ENCODE peak calls at places on chromosomes 3 and 15, in six cellular contexts. One of them, this sample, is unnamed.

GRCh38 chr3:36496734-36497133 is 116.4 kb downstream of the STAC start:
- DNase-seq in breast epithelium: no peak
- DNase-seq in NB4: no peak
- DNase-seq in transverse colon: no peak
- DNase-seq in GM12878: no peak
- DNase-seq in A549: no peak
- DNase-seq in this sample: no peak

GRCh38 chr3:14300721-14301377 is 101.6 kb upstream of the SLC6A6 start:
- DNase-seq in breast epithelium: no peak
- DNase-seq in A549: no peak
- DNase-seq in NB4: no peak
- DNase-seq in transverse colon: no peak
- DNase-seq in GM12878: no peak
- DNase-seq in this sample: no peak

GRCh38 chr3:126245811-126246727 is 65.7 kb upstream of the ALDH1L1 start:
- DNase-seq in GM12878: no peak
- DNase-seq in transverse colon: peak
- DNase-seq in breast epithelium: no peak
- DNase-seq in A549: peak
- DNase-seq in NB4: peak
- DNase-seq in this sample: no peak

GRCh38 chr15:68208641-68209240 is 3.6 kb upstream of the CALML4 start:
- DNase-seq in GM12878: no peak
- DNase-seq in breast epithelium: peak
- DNase-seq in A549: no peak
- DNase-seq in transverse colon: no peak
- DNase-seq in NB4: peak
- DNase-seq in this sample: peak

GRCh38 chr3:20574746-20575145 is 388.7 kb upstream of the SGO1 start:
- DNase-seq in transverse colon: no peak
- DNase-seq in breast epithelium: no peak
- DNase-seq in NB4: no peak
- DNase-seq in GM12878: no peak
- DNase-seq in A549: no peak
- DNase-seq in this sample: no peak

GRCh38 chr15:96052154-96052553 is 278.3 kb upstream of the NR2F2 start:
- DNase-seq in A549: no peak
- DNase-seq in breast epithelium: no peak
- DNase-seq in GM12878: no peak
- DNase-seq in transverse colon: no peak
- DNase-seq in NB4: no peak
- DNase-seq in this sample: no peak

GRCh38 chr15:31869640-31870335 is 160.5 kb upstream of the CHRNA7 start:
- DNase-seq in transverse colon: peak
- DNase-seq in A549: no peak
- DNase-seq in NB4: no peak
- DNase-seq in breast epithelium: no peak
- DNase-seq in GM12878: no peak
- DNase-seq in this sample: peak

GRCh38 chr3:111690242-111690641 is 95.1 kb upstream of the ZBED2 start:
- DNase-seq in GM12878: no peak
- DNase-seq in NB4: no peak
- DNase-seq in transverse colon: no peak
- DNase-seq in A549: no peak
- DNase-seq in breast epithelium: no peak
- DNase-seq in this sample: no peak

GRCh38 chr3:45199837-45200648 is 26.0 kb downstream of the TMEM158 start:
- DNase-seq in breast epithelium: no peak
- DNase-seq in NB4: no peak
- DNase-seq in GM12878: no peak
- DNase-seq in A549: peak
- DNase-seq in transverse colon: peak
- DNase-seq in this sample: no peak

GRCh38 chr3:15797600-15798303 is at the start of gene ANKRD28:
- DNase-seq in GM12878: no peak
- DNase-seq in breast epithelium: no peak
- DNase-seq in transverse colon: no peak
- DNase-seq in A549: peak
- DNase-seq in NB4: peak
- DNase-seq in this sample: no peak

GRCh38 chr3:53551324-53551723 is 56.9 kb downstream of the CACNA1D start:
- DNase-seq in A549: no peak
- DNase-seq in GM12878: no peak
- DNase-seq in breast epithelium: no peak
- DNase-seq in NB4: no peak
- DNase-seq in transverse colon: no peak
- DNase-seq in this sample: no peak

GRCh38 chr15:50250789-50251394 is 14.6 kb downstream of the HDC start:
- DNase-seq in A549: no peak
- DNase-seq in GM12878: no peak
- DNase-seq in breast epithelium: no peak
- DNase-seq in transverse colon: no peak
- DNase-seq in NB4: no peak
- DNase-seq in this sample: no peak

GRCh38 chr15:85690546-85691226 is 104.0 kb downstream of the KLHL25 start:
- DNase-seq in transverse colon: no peak
- DNase-seq in GM12878: peak
- DNase-seq in breast epithelium: no peak
- DNase-seq in NB4: peak
- DNase-seq in A549: no peak
- DNase-seq in this sample: no peak

GRCh38 chr3:105868450-105868744 is 415 bp downstream of the CBLB start:
- DNase-seq in GM12878: no peak
- DNase-seq in transverse colon: peak
- DNase-seq in NB4: peak
- DNase-seq in A549: peak
- DNase-seq in breast epithelium: peak
- DNase-seq in this sample: peak

GRCh38 chr3:143525408-143525807 is 322.9 kb downstream of the SLC9A9 start:
- DNase-seq in transverse colon: no peak
- DNase-seq in GM12878: no peak
- DNase-seq in A549: no peak
- DNase-seq in NB4: no peak
- DNase-seq in breast epithelium: no peak
- DNase-seq in this sample: no peak

GRCh38 chr3:10557250-10557649 is 51.9 kb upstream of the ATP2B2 start:
- DNase-seq in breast epithelium: peak
- DNase-seq in GM12878: no peak
- DNase-seq in transverse colon: no peak
- DNase-seq in A549: no peak
- DNase-seq in NB4: no peak
- DNase-seq in this sample: peak

GRCh38 chr3:71201939-71202338 is 381.6 kb downstream of the FOXP1 start:
- DNase-seq in NB4: no peak
- DNase-seq in GM12878: no peak
- DNase-seq in transverse colon: peak
- DNase-seq in breast epithelium: peak
- DNase-seq in A549: no peak
- DNase-seq in this sample: peak

GRCh38 chr15:76353023-76353577 is 16.5 kb downstream of the ISL2 start:
- DNase-seq in transverse colon: no peak
- DNase-seq in GM12878: no peak
- DNase-seq in A549: no peak
- DNase-seq in NB4: no peak
- DNase-seq in breast epithelium: no peak
- DNase-seq in this sample: no peak

GRCh38 chr3:112499328-112499727 is at the start of gene BTLA:
- DNase-seq in breast epithelium: no peak
- DNase-seq in A549: no peak
- DNase-seq in GM12878: peak
- DNase-seq in transverse colon: no peak
- DNase-seq in NB4: no peak
- DNase-seq in this sample: no peak

GRCh38 chr15:25091421-25092158 is 136.8 kb downstream of the SNRPN start:
- DNase-seq in transverse colon: no peak
- DNase-seq in breast epithelium: no peak
- DNase-seq in A549: no peak
- DNase-seq in NB4: no peak
- DNase-seq in GM12878: no peak
- DNase-seq in this sample: no peak

GRCh38 chr15:57861805-57862586 is 155.5 kb downstream of the POLR2M start:
- DNase-seq in transverse colon: no peak
- DNase-seq in GM12878: no peak
- DNase-seq in A549: no peak
- DNase-seq in NB4: no peak
- DNase-seq in breast epithelium: no peak
- DNase-seq in this sample: no peak

GRCh38 chr3:165206454-165207266 is 10.5 kb upstream of the SLITRK3 start:
- DNase-seq in NB4: peak
- DNase-seq in GM12878: no peak
- DNase-seq in A549: peak
- DNase-seq in transverse colon: peak
- DNase-seq in breast epithelium: peak
- DNase-seq in this sample: peak

GRCh38 chr3:73614385-73614784 is 10.4 kb downstream of the PDZRN3 start:
- DNase-seq in transverse colon: peak
- DNase-seq in GM12878: no peak
- DNase-seq in breast epithelium: no peak
- DNase-seq in NB4: peak
- DNase-seq in A549: no peak
- DNase-seq in this sample: no peak

GRCh38 chr3:147672436-147672835 is 263.3 kb downstream of the ZIC1 start:
- DNase-seq in A549: no peak
- DNase-seq in transverse colon: no peak
- DNase-seq in breast epithelium: no peak
- DNase-seq in NB4: no peak
- DNase-seq in GM12878: no peak
- DNase-seq in this sample: no peak

GRCh38 chr3:191369081-191370010 is 39.0 kb upstream of the UTS2B start:
- DNase-seq in NB4: no peak
- DNase-seq in GM12878: no peak
- DNase-seq in A549: no peak
- DNase-seq in breast epithelium: no peak
- DNase-seq in transverse colon: no peak
- DNase-seq in this sample: no peak

GRCh38 chr3:124149774-124150173 is 157.8 kb upstream of the ROPN1 start:
- DNase-seq in transverse colon: no peak
- DNase-seq in breast epithelium: no peak
- DNase-seq in GM12878: no peak
- DNase-seq in NB4: no peak
- DNase-seq in A549: no peak
- DNase-seq in this sample: no peak

GRCh38 chr15:73930790-73931281 is 4.6 kb downstream of the LOXL1 start:
- DNase-seq in GM12878: no peak
- DNase-seq in A549: no peak
- DNase-seq in transverse colon: no peak
- DNase-seq in breast epithelium: no peak
- DNase-seq in NB4: no peak
- DNase-seq in this sample: no peak

GRCh38 chr3:143267984-143268383 is 148.4 kb downstream of the CHST2 start:
- DNase-seq in transverse colon: no peak
- DNase-seq in A549: no peak
- DNase-seq in breast epithelium: no peak
- DNase-seq in NB4: no peak
- DNase-seq in GM12878: no peak
- DNase-seq in this sample: no peak

GRCh38 chr3:127487196-127487595 is 103.3 kb downstream of the TPRA1 start:
- DNase-seq in A549: no peak
- DNase-seq in GM12878: no peak
- DNase-seq in breast epithelium: no peak
- DNase-seq in transverse colon: no peak
- DNase-seq in NB4: no peak
- DNase-seq in this sample: peak

GRCh38 chr3:101200461-101200860 is 119.9 kb downstream of the IMPG2 start:
- DNase-seq in A549: no peak
- DNase-seq in transverse colon: no peak
- DNase-seq in NB4: no peak
- DNase-seq in GM12878: no peak
- DNase-seq in breast epithelium: no peak
- DNase-seq in this sample: no peak
- H3K4me3 ChIP-seq in A549: no peak
- H3K4me3 ChIP-seq in transverse colon: no peak
- H3K4me3 ChIP-seq in NB4: no peak
- H3K4me3 ChIP-seq in GM12878: no peak
- H3K4me3 ChIP-seq in breast epithelium: no peak
- H3K4me3 ChIP-seq in this sample: no peak

GRCh38 chr3:58009749-58010535 is 1.7 kb downstream of the FLNB start:
- DNase-seq in GM12878: no peak
- DNase-seq in A549: no peak
- DNase-seq in transverse colon: peak
- DNase-seq in breast epithelium: peak
- DNase-seq in NB4: no peak
- DNase-seq in this sample: peak

GRCh38 chr3:58009026-58009748 is 965 bp downstream of the FLNB start:
- DNase-seq in transverse colon: peak
- DNase-seq in breast epithelium: no peak
- DNase-seq in GM12878: no peak
- DNase-seq in NB4: no peak
- DNase-seq in A549: no peak
- DNase-seq in this sample: no peak

GRCh38 chr3:58006661-58007060 is 1.6 kb upstream of the FLNB start:
- DNase-seq in transverse colon: no peak
- DNase-seq in GM12878: no peak
- DNase-seq in NB4: no peak
- DNase-seq in breast epithelium: no peak
- DNase-seq in A549: no peak
- DNase-seq in this sample: no peak

GRCh38 chr3:58010562-58010961 is 2.3 kb downstream of the FLNB start:
- DNase-seq in breast epithelium: no peak
- DNase-seq in GM12878: no peak
- DNase-seq in A549: no peak
- DNase-seq in transverse colon: peak
- DNase-seq in NB4: no peak
- DNase-seq in this sample: no peak

GRCh38 chr3:58008140-58009025 is at the start of gene FLNB:
- DNase-seq in A549: peak
- DNase-seq in transverse colon: peak
- DNase-seq in breast epithelium: peak
- DNase-seq in NB4: peak
- DNase-seq in GM12878: no peak
- DNase-seq in this sample: no peak
- TF ChIP-seq POLR2A in A549: peak
- TF ChIP-seq POLR2A in transverse colon: peak
- TF ChIP-seq POLR2A in breast epithelium: no peak
- TF ChIP-seq POLR2A in NB4: peak
- TF ChIP-seq POLR2A in GM12878: peak
- TF ChIP-seq POLR2A in this sample: no peak

GRCh38 chr15:63156086-63156707 is 1.1 kb downstream of the RPS27L start:
- DNase-seq in GM12878: no peak
- DNase-seq in NB4: peak
- DNase-seq in transverse colon: no peak
- DNase-seq in breast epithelium: no peak
- DNase-seq in A549: no peak
- DNase-seq in this sample: no peak
- TF ChIP-seq CTCF in GM12878: no peak
- TF ChIP-seq CTCF in NB4: no peak
- TF ChIP-seq CTCF in transverse colon: no peak
- TF ChIP-seq CTCF in breast epithelium: no peak
- TF ChIP-seq CTCF in A549: no peak
- TF ChIP-seq CTCF in this sample: no peak

DNA sequence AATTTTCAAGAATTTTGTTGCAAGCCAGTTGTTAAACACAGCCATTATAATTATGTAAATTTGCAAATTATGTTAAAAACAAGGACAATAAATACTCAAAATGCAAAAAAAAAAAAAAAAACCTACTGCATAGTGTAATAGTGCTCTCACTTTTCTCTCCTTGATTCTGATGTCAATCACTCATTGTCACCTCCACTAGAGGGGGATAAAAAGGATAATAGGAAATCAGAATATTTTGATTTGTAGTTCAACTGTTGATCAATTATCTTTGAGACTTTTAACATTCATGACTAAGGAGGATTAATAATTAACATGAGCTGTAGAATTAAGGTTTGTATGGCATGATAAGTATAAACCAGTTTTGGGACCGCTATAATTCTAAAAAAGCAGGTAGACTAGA is 40.2 kb downstream of the PPARG start:
- DNase-seq in A549: no peak
- DNase-seq in transverse colon: no peak
- DNase-seq in breast epithelium: no peak
- DNase-seq in NB4: no peak
- DNase-seq in GM12878: no peak
- DNase-seq in this sample: no peak
- H3K4me3 ChIP-seq in A549: no peak
- H3K4me3 ChIP-seq in transverse colon: no peak
- H3K4me3 ChIP-seq in breast epithelium: no peak
- H3K4me3 ChIP-seq in NB4: no peak
- H3K4me3 ChIP-seq in GM12878: no peak
- H3K4me3 ChIP-seq in this sample: no peak

This sample was measured in lower leg skin.